ENCODE peak calls at places on chromosomes 12 and 14, in five cellular contexts. S, G, V, R and M are unnamed samples.

GRCh38 chr12:26611598-26611997 is 221.4 kb downstream of the ITPR2 start:
- DNase-seq in R (no peak), G (no peak), S (no peak), V (no peak), M (no peak)

GRCh38 chr12:68876471-68876870 is 56.5 kb downstream of the CPM start:
- DNase-seq in V (no peak), S (no peak), G (peak), R (no peak), M (no peak)

GRCh38 chr12:62698701-62699101 is 232.1 kb downstream of the MON2 start:
- DNase-seq in G (peak), S (no peak), V (no peak), R (no peak), M (no peak)

GRCh38 chr12:61821381-61821780 is 438.8 kb upstream of the USP15 start:
- DNase-seq in V (no peak), R (no peak), S (no peak), G (no peak), M (no peak)

GRCh38 chr12:63045020-63045860 is 105.8 kb downstream of the AVPR1A start:
- DNase-seq in G (peak), V (no peak), S (peak), R (no peak), M (peak)

GRCh38 chr14:77141592-77142288 is at the start of gene ZDHHC22:
- DNase-seq in S (no peak), G (no peak), R (no peak), V (no peak), M (no peak)

GRCh38 chr12:50110762-50111416 is 1.1 kb upstream of the COX14 start:
- DNase-seq in S (no peak), V (peak), R (peak), G (peak), M (peak)

GRCh38 chr12:7433276-7433822 is 10.6 kb downstream of the CD163L1 start:
- DNase-seq in G (peak), V (no peak), S (peak), R (no peak), M (no peak)

GRCh38 chr12:104226672-104227071 is 11.1 kb downstream of the TXNRD1 start:
- DNase-seq in R (no peak), G (peak), S (no peak), V (no peak), M (no peak)

GRCh38 chr12:22318122-22318737 is 16.3 kb downstream of the ST8SIA1 start:
- DNase-seq in G (peak), S (no peak), V (no peak), R (no peak), M (no peak)

GRCh38 chr14:90301580-90302181 is 30.1 kb downstream of the NRDE2 start:
- DNase-seq in R (no peak), V (no peak), G (peak), S (peak), M (no peak)

GRCh38 chr12:47080725-47081502 is 1.2 kb upstream of the AMIGO2 start:
- DNase-seq in R (peak), G (peak), V (peak), S (no peak), M (peak)

GRCh38 chr12:111428728-111429175 is 23.0 kb downstream of the SH2B3 start:
- DNase-seq in R (peak), S (no peak), V (peak), G (no peak), M (no peak)

GRCh38 chr14:100898935-100899840 is 4.3 kb downstream of the RTL1 start:
- DNase-seq in R (peak), S (no peak), V (no peak), G (no peak), M (no peak)

GRCh38 chr14:36207500-36207899 is 31.0 kb upstream of the PTCSC3 start:
- DNase-seq in V (no peak), R (no peak), S (no peak), G (peak), M (no peak)

GRCh38 chr12:52258335-52258901 is 16.0 kb upstream of the KRT86 start:
- DNase-seq in V (no peak), R (no peak), S (no peak), G (peak), M (no peak)

GRCh38 chr14:88421286-88421685 is 35.8 kb downstream of the SPATA7 start:
- DNase-seq in G (peak), R (no peak), S (no peak), V (no peak), M (no peak)

GRCh38 chr14:100105357-100106169 is 40.3 kb downstream of the EVL start:
- DNase-seq in R (peak), S (no peak), G (no peak), V (no peak), M (no peak)

GRCh38 chr12:11508699-11509098 is 113.3 kb upstream of the PRB2 start:
- DNase-seq in S (no peak), R (no peak), G (no peak), V (no peak), M (no peak)

GRCh38 chr14:88164906-88165534 is 158.0 kb downstream of the KCNK10 start:
- DNase-seq in R (no peak), V (no peak), G (no peak), S (no peak), M (no peak)

DNA sequence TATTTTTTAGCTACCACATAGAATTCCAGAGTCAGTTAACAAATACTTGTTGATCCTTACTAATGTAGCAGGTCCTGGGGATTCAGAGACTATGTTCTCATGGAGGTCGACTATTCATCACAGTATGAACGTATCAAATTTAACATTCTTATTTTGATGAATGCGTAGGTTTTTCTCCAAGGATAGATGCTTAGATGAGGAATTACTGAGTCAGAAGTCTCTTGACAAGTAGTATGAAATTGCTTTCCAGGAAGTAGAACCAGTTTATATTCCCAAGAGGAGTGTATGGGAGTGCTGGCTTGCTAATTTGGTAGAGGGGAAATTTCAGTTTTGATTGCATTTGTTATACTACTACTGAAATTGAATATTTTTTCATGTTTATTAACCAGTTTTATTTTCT is 42.8 kb upstream of the CRADD start:
- DNase-seq in G (peak), V (no peak), S (no peak), R (no peak), M (no peak)
- TF ChIP-seq CTCF in G (no peak), V (no peak), S (no peak), R (no peak), M (no peak)

DNA sequence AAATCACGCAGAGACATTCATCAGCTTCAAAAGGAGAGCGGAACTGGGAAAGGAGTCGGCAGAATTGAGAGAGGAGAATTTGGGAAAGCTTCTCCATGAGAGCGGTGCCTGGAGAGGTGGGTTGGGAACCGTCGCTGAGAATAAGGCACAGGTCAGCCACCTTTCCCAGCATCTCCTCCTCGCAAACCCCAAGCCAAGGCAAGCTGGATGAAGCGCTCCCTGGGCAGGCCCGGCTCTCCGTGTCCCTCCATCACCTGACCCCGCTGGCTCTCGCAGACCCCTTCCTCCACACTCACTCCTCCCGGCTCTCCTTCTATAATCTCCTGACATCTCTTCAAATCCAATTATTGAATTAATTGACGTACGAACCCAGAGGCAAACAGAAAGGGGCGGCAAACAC is 18.9 kb upstream of the ATP5MC2 start:
- DNase-seq in V (no peak), S (no peak), G (no peak), R (no peak), M (no peak)
- H3K4me3 ChIP-seq in V (no peak), S (no peak), G (no peak), R (no peak), M (no peak)

GRCh38 chr12:76003263-76003640 is 28.3 kb downstream of the PHLDA1 start:
- DNase-seq in R (no peak), G (no peak), S (no peak), V (no peak), M (no peak)
- TF ChIP-seq CTCF in R (no peak), G (no peak), S (no peak), V (no peak), M (no peak)

DNA sequence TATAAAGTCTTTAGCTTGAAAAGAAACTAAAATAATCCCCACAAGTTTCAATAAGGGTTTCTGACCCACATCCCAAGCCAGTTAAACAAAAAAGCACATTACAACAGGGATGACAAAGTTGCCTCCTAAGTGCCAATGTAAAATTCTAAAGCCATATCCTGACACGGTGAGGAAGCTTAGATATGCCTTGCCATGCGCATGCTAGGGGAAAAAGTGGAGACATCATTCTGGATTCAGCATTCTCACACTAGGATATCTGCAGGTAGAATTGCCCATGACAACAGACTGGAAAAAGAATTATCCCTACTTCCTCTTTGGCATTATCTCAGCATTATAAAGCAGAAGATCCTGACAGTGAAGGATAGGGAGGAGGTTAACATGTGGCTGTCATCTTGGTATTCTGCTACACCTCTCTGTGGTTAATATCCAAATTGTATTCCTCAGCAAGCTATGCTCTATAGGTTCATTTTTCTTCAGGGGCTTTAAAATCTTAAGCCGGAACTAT is 4.9 kb downstream of the DUSP6 start:
- DNase-seq in V (no peak), G (peak), S (no peak), R (no peak), M (no peak)
- H3K4me3 ChIP-seq in V (no peak), G (no peak), S (no peak), R (no peak), M (no peak)

GRCh38 chr12:9372202-9372601 is 164.0 kb upstream of the PZP start:
- DNase-seq in G (peak), R (no peak), V (no peak), S (no peak), M (no peak)
- TF ChIP-seq CTCF in G (peak), R (no peak), V (no peak), S (peak), M (no peak)

DNA sequence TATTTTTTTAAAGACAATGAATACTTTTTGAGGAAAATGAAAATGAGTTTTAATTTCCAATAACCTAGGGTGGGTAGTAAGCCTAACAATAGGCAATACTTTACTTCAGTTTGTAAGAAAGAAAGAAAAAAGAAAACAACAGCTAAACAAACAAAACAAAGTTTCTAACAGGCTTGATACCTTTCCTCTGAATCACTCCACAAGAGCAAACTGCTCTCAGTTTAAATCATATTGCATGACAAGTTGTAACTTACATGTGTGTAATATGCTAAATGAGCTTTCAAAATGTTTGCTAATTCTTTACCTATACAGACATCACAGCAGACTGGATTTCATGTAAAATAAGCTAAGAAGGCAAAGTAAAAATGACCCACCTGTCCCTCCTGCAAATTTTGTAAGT is 6.7 kb upstream of the LMO3 start:
- DNase-seq in S (no peak), G (peak), V (no peak), R (no peak), M (no peak)
- H3K4me3 ChIP-seq in S (no peak), G (no peak), V (no peak), R (no peak), M (no peak)